ENCODE peak calls at places on chromosomes 3 and 15, in ten cellular contexts. J, O, Y, Z, S, H, Q, N, T and P are unnamed samples.

GRCh38 chr15:28977377-28978010 is 91.7 kb downstream of the APBA2 start:
- DNase-seq in Q (no peak), N (peak), T (peak), S (no peak), H (no peak), Y (no peak), O (no peak), J (peak), Z (peak), P (no peak)

GRCh38 chr3:119211193-119211592 is 29.5 kb downstream of the B4GALT4 start:
- DNase-seq in Y (no peak), J (no peak), S (no peak), Z (peak), Q (no peak), H (no peak), N (no peak), O (no peak), T (no peak), P (no peak)

GRCh38 chr3:138935864-138936762 is 10.8 kb downstream of the FOXL2 start:
- DNase-seq in O (no peak), J (peak), H (peak), Y (peak), T (peak), S (peak), Z (peak), Q (peak), N (no peak), P (peak)

GRCh38 chr15:47293763-47294162 is 423.5 kb upstream of the SEMA6D start:
- DNase-seq in N (no peak), H (no peak), O (no peak), Q (no peak), J (peak), S (peak), T (peak), Z (no peak), Y (no peak), P (no peak)

GRCh38 chr3:11764931-11765363 is 81.7 kb downstream of the TAMM41 start:
- DNase-seq in S (no peak), Z (peak), N (peak), O (no peak), H (no peak), J (peak), T (peak), Y (no peak), Q (no peak), P (no peak)

GRCh38 chr3:171679011-171679492 is 131.2 kb downstream of the PLD1 start:
- DNase-seq in N (no peak), H (no peak), Y (no peak), J (no peak), S (no peak), O (no peak), Z (peak), T (no peak), Q (no peak), P (no peak)

GRCh38 chr3:32455609-32456428 is 46.8 kb downstream of the CMTM6 start:
- DNase-seq in T (no peak), N (no peak), S (no peak), J (no peak), Q (peak), Z (no peak), Y (no peak), O (no peak), H (no peak), P (peak)

GRCh38 chr15:47715856-47716445 is 1.4 kb upstream of the SEMA6D start:
- DNase-seq in S (peak), O (no peak), T (peak), J (peak), Z (no peak), Y (no peak), N (no peak), H (no peak), Q (no peak), P (no peak)

GRCh38 chr15:67130673-67131601 is 65.5 kb downstream of the SMAD3 start:
- DNase-seq in S (no peak), Z (no peak), J (no peak), Q (no peak), O (no peak), Y (no peak), N (no peak), T (peak), H (no peak), P (no peak)

GRCh38 chr3:48273594-48274211 is 32.8 kb downstream of the ZNF589 start:
- DNase-seq in Q (peak), Z (peak), H (peak), S (no peak), Y (peak), O (peak), T (peak), N (peak), J (peak), P (peak)

GRCh38 chr15:68442041-68442440 is 10.1 kb upstream of the ITGA11 start:
- DNase-seq in S (no peak), H (no peak), O (no peak), Z (no peak), J (peak), N (no peak), T (no peak), Q (no peak), Y (no peak), P (no peak)

GRCh38 chr3:120894285-120894684 is 13.7 kb upstream of the STXBP5L start:
- DNase-seq in T (no peak), S (no peak), Q (no peak), Z (no peak), H (no peak), J (no peak), Y (no peak), O (no peak), N (no peak), P (no peak)

GRCh38 chr3:148042663-148043445 is 633.7 kb downstream of the ZIC1 start:
- DNase-seq in N (no peak), J (peak), H (no peak), Q (no peak), O (no peak), Y (no peak), T (peak), Z (no peak), S (no peak), P (no peak)

GRCh38 chr3:21893250-21893649 is 142.2 kb upstream of the ZNF385D start:
- DNase-seq in Y (no peak), H (no peak), N (no peak), J (peak), Q (no peak), T (peak), O (no peak), Z (no peak), S (no peak), P (no peak)

GRCh38 chr3:122936335-122936734 is 91.2 kb downstream of the SEMA5B start:
- DNase-seq in J (no peak), N (no peak), Z (no peak), S (no peak), O (no peak), T (no peak), Q (no peak), H (no peak), Y (no peak), P (no peak)

GRCh38 chr3:113537155-113537554 is 4.8 kb downstream of the SIDT1 start:
- DNase-seq in T (no peak), S (no peak), N (no peak), H (no peak), Z (no peak), Q (no peak), O (no peak), Y (no peak), J (no peak), P (no peak)

GRCh38 chr3:153137626-153138025 is 24.4 kb upstream of the RAP2B start:
- DNase-seq in N (no peak), O (no peak), S (no peak), Y (no peak), H (no peak), Q (no peak), T (no peak), J (no peak), Z (no peak), P (no peak)

GRCh38 chr3:126676919-126677705 is 22.2 kb upstream of the TXNRD3 start:
- DNase-seq in T (peak), Y (no peak), J (no peak), Z (peak), Q (no peak), H (no peak), O (no peak), N (no peak), S (no peak), P (no peak)

GRCh38 chr3:137568880-137569279 is 195.2 kb upstream of the SOX14 start:
- DNase-seq in H (no peak), T (no peak), O (no peak), Z (no peak), Q (no peak), Y (no peak), N (no peak), J (no peak), S (no peak), P (no peak)

GRCh38 chr3:9867106-9867505 is 12.9 kb downstream of the CIDEC start:
- DNase-seq in Q (no peak), O (no peak), S (no peak), Z (no peak), T (no peak), H (no peak), J (no peak), Y (no peak), N (no peak), P (no peak)

GRCh38 chr15:25849431-25849921 is 13.7 kb downstream of the ATP10A start:
- DNase-seq in Z (no peak), J (peak), Q (no peak), S (no peak), N (peak), Y (no peak), T (peak), O (no peak), H (no peak), P (no peak)

GRCh38 chr3:149958171-149958796 is 12.4 kb downstream of the PFN2 start:
- DNase-seq in J (no peak), O (no peak), T (no peak), N (no peak), S (no peak), Y (no peak), Q (no peak), H (no peak), Z (no peak), P (no peak)

GRCh38 chr3:180534828-180535227 is 67.1 kb upstream of the TTC14 start:
- DNase-seq in H (no peak), N (no peak), O (no peak), S (no peak), T (no peak), J (no peak), Z (no peak), Q (no peak), Y (no peak), P (no peak)

GRCh38 chr3:8443829-8444791 is 57.5 kb upstream of the LMCD1 start:
- DNase-seq in O (no peak), H (no peak), Y (no peak), S (peak), Q (peak), J (peak), T (peak), Z (peak), N (peak), P (no peak)

GRCh38 chr3:138180375-138181029 is 5.8 kb upstream of the DBR1 start:
- DNase-seq in J (peak), H (peak), Y (peak), S (no peak), Q (no peak), N (no peak), Z (peak), O (no peak), T (peak), P (peak)

GRCh38 chr3:168512802-168513201 is 417.1 kb upstream of the GOLIM4 start:
- DNase-seq in J (no peak), O (no peak), Q (no peak), Y (no peak), N (no peak), T (no peak), H (no peak), Z (no peak), S (no peak), P (no peak)

GRCh38 chr15:33860749-33861148 is 107.5 kb upstream of the CHRM5 start:
- DNase-seq in H (no peak), Z (no peak), N (peak), T (peak), O (no peak), J (peak), S (no peak), Q (no peak), Y (no peak), P (no peak)

GRCh38 chr3:150106752-150107428 is 136.2 kb upstream of the PFN2 start:
- DNase-seq in T (peak), Z (no peak), S (no peak), H (no peak), O (no peak), Q (no peak), J (peak), Y (no peak), N (peak), P (no peak)

GRCh38 chr3:67031986-67032385 is 33.9 kb downstream of the KBTBD8 start:
- DNase-seq in S (no peak), N (no peak), J (no peak), H (no peak), T (no peak), Z (no peak), Q (no peak), Y (no peak), O (no peak), P (no peak)

GRCh38 chr3:172591171-172591605 is 68.0 kb upstream of the TNFSF10 start:
- DNase-seq in J (no peak), Y (no peak), S (no peak), H (no peak), O (no peak), T (no peak), N (no peak), Z (no peak), Q (no peak), P (no peak)

GRCh38 chr3:112767177-112767576 is 79.5 kb downstream of the CD200R1L start:
- DNase-seq in O (no peak), Z (no peak), T (peak), Y (peak), S (no peak), Q (no peak), J (no peak), N (no peak), H (peak), P (peak)

GRCh38 chr15:27866505-27867165 is 232.5 kb downstream of the OCA2 start:
- DNase-seq in S (no peak), J (no peak), T (no peak), Z (no peak), Q (no peak), Y (no peak), O (no peak), H (no peak), N (no peak), P (no peak)

GRCh38 chr3:14329116-14329830 is 73.1 kb upstream of the SLC6A6 start:
- DNase-seq in Q (peak), N (peak), S (no peak), Z (peak), Y (no peak), T (peak), J (peak), O (no peak), H (no peak), P (no peak)

GRCh38 chr3:45191924-45192417 is 34.1 kb downstream of the TMEM158 start:
- DNase-seq in J (no peak), Q (no peak), Y (no peak), H (no peak), N (no peak), S (no peak), T (no peak), O (no peak), Z (no peak), P (no peak)

GRCh38 chr15:44295909-44296420 is 7.4 kb downstream of the GOLM2 start:
- DNase-seq in S (no peak), O (no peak), J (peak), H (peak), Q (no peak), N (no peak), Y (no peak), Z (no peak), T (peak), P (no peak)

GRCh38 chr15:31801152-31801551 is 229.2 kb upstream of the CHRNA7 start:
- DNase-seq in Z (no peak), N (no peak), S (peak), T (no peak), J (no peak), Y (no peak), O (no peak), H (no peak), Q (no peak), P (no peak)

GRCh38 chr15:42138968-42139386 is 17.5 kb downstream of the PLA2G4F start:
- DNase-seq in Q (peak), Y (no peak), S (no peak), O (no peak), J (no peak), Z (no peak), H (no peak), N (no peak), T (no peak), P (no peak)

DNA sequence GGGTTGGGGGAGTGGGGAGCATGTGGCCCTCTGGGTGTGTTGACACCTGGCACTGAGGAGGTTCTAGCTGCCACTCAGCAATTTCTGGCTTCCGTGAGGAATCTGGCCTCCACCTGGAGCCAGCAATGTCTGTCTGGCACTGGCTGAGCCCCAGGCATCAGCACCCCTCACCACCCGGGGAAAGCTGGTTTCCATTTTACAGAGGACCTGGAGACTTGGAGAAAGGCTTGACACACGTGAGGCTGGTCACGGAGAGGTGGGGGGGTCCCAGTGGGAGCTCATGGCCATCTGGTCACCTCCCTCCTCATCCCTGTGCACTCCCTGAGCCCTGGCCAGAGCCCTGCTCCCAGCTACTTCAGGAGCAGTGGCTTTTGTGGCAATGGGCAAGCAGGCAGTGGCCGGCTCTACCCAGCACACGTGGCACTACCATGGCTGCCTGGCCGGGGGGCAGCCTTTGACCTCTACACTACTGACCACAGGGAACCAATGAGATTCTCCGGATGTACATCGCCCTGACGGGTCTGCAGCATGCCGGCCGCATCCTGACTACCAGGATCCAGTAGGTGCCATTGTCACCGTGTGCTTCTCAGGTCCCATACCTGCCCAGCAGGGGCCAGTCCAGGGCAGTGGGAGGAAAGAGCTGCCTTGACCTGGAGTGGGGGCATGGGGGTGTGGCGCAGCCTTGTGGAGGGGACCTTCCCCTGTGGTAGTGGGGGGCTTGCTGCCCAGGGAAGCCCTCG is 28.5 kb downstream of the ACAD9 start:
- DNase-seq in Z (no peak), O (no peak), T (no peak), Q (no peak), J (no peak), N (no peak), H (no peak), Y (no peak), S (no peak), P (no peak)
- TF ChIP-seq CTCF in Z (no peak), O (no peak), T (no peak), Q (no peak), J (no peak), N (no peak), H (no peak), Y (no peak), S (no peak), P (no peak)

DNA sequence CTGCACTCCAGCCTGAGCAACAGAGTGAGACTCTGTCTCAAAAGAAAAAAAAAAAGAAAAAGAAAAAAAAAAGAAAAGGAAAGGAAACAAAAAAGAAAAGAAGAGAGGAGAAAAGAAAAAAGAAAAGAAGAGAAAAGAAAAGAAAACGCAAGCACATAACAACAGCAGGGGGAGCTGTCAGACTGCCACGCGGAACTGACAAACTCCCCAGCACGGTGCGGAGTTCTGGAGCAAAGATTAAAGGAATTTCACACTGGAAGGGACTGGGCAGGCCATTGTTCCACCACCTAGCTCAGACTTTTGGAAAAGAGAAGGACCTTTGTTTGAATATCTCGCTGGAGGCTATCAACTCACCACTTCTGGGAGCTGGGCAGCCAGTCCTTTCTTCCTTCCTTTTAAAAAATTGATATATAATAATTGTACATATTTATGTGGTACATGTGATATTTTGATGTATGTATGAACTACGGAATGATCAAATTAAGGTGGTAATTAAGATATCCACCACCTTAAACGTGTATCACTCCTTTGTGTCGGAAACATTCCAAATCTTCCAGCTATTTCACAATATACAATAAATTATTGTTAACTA is 40.5 kb downstream of the DPPA2 start:
- DNase-seq in Y (no peak), H (no peak), J (peak), O (no peak), Z (peak), N (no peak), S (peak), T (peak), Q (peak), P (no peak)
- TF ChIP-seq CTCF in Y (peak), H (peak), J (peak), O (peak), Z (peak), N (peak), S (peak), T (peak), Q (no peak), P (no peak)

GRCh38 chr3:12948891-12949711 is 107.7 kb upstream of the RPL32 start:
- DNase-seq in Z (no peak), J (peak), T (no peak), O (no peak), H (no peak), S (no peak), Y (peak), Q (no peak), N (no peak), P (peak)
- TF ChIP-seq CTCF in Z (no peak), J (peak), T (no peak), O (peak), H (no peak), S (no peak), Y (no peak), Q (no peak), N (peak), P (no peak)

GRCh38 chr3:188788621-188789081 is 383.1 kb upstream of the TPRG1 start:
- DNase-seq in O (no peak), N (peak), H (no peak), Q (no peak), S (no peak), Z (no peak), Y (peak), J (peak), T (peak), P (no peak)

GRCh38 chr3:188782725-188783124 is 389.0 kb upstream of the TPRG1 start:
- DNase-seq in O (no peak), S (no peak), T (no peak), Q (no peak), N (no peak), Z (no peak), J (no peak), Y (no peak), H (no peak), P (no peak)

GRCh38 chr3:188780188-188781147 is 391.3 kb upstream of the TPRG1 start:
- DNase-seq in S (no peak), Y (no peak), T (peak), N (no peak), Z (no peak), Q (no peak), O (no peak), H (no peak), J (peak), P (no peak)

GRCh38 chr3:188789201-188789600 is 382.6 kb upstream of the TPRG1 start:
- DNase-seq in Z (no peak), N (no peak), H (no peak), Q (no peak), S (no peak), Y (no peak), J (no peak), O (no peak), T (peak), P (no peak)

DNA sequence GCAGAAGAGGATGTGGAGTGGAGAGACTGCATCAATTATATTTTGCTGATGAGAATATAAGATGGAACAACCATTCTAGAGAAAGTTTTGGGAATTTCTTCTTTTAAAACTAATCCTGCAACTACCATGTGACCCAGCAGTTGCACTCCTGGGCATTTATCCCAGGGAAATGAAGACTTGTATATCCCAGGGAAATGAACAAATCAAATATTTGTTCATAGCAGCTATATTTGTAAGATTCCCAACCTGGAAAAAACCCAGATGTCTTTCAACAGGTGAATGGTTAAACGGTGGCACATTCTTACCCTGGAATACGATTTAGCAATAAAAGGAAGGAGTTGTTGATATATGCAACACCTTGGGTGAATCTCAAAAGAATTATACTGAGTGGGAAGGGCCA is 385.3 kb upstream of the TPRG1 start:
- DNase-seq in N (no peak), J (no peak), S (no peak), Q (no peak), H (no peak), Z (no peak), T (no peak), O (no peak), Y (no peak), P (no peak)
- TF ChIP-seq CTCF in N (no peak), J (no peak), S (no peak), Q (no peak), H (no peak), Z (no peak), T (no peak), O (no peak), Y (no peak), P (no peak)